ENCODE peak calls at places on chromosomes 4 and X, in six cellular contexts. One of them, this sample, is unnamed.

GRCh38 chr4:95637047-95637600 is 88.4 kb upstream of the UNC5C start:
- DNase-seq in left lung: no peak
- DNase-seq in AG04449: no peak
- DNase-seq in NT2/D1: no peak
- DNase-seq in fibroblast of mammary gland: peak; percentile 0
- DNase-seq in DND-41: no peak
- DNase-seq in this sample: no peak

GRCh38 chrX:44036336-44036735 is 63.1 kb upstream of the NDP start:
- DNase-seq in left lung: no peak
- DNase-seq in AG04449: peak; percentile 29
- DNase-seq in NT2/D1: no peak
- DNase-seq in fibroblast of mammary gland: peak; percentile 70
- DNase-seq in DND-41: no peak
- DNase-seq in this sample: peak; percentile 53

GRCh38 chr4:153064571-153064970 is 128.4 kb downstream of the FHDC1 start:
- DNase-seq in left lung: no peak
- DNase-seq in AG04449: no peak
- DNase-seq in NT2/D1: no peak
- DNase-seq in fibroblast of mammary gland: no peak
- DNase-seq in DND-41: no peak
- DNase-seq in this sample: no peak

GRCh38 chrX:373641-374471 is 12.9 kb downstream of the PPP2R3B start:
- DNase-seq in left lung: peak; percentile 74
- DNase-seq in AG04449: no peak
- DNase-seq in NT2/D1: no peak
- DNase-seq in fibroblast of mammary gland: no peak
- DNase-seq in DND-41: peak; percentile 61
- DNase-seq in this sample: no peak

GRCh38 chr4:55038176-55038890 is 87.1 kb downstream of the KDR start:
- DNase-seq in left lung: no peak
- DNase-seq in AG04449: no peak
- DNase-seq in NT2/D1: no peak
- DNase-seq in fibroblast of mammary gland: peak; percentile 54
- DNase-seq in DND-41: no peak
- DNase-seq in this sample: no peak

GRCh38 chrX:40434443-40434842 is 146.3 kb upstream of the ATP6AP2 start:
- DNase-seq in left lung: no peak
- DNase-seq in AG04449: no peak
- DNase-seq in NT2/D1: no peak
- DNase-seq in fibroblast of mammary gland: no peak
- DNase-seq in DND-41: no peak
- DNase-seq in this sample: no peak

GRCh38 chr4:173178144-173178543 is 9.5 kb downstream of the GALNT7 start:
- DNase-seq in left lung: no peak
- DNase-seq in AG04449: no peak
- DNase-seq in NT2/D1: no peak
- DNase-seq in fibroblast of mammary gland: no peak
- DNase-seq in DND-41: no peak
- DNase-seq in this sample: no peak

GRCh38 chrX:108558217-108558616 is 118.6 kb downstream of the COL4A5 start:
- DNase-seq in left lung: no peak
- DNase-seq in AG04449: no peak
- DNase-seq in NT2/D1: no peak
- DNase-seq in fibroblast of mammary gland: no peak
- DNase-seq in DND-41: no peak
- DNase-seq in this sample: no peak

GRCh38 chrX:9876205-9876604 is 90.0 kb downstream of the SHROOM2 start:
- DNase-seq in left lung: no peak
- DNase-seq in AG04449: no peak
- DNase-seq in NT2/D1: no peak
- DNase-seq in fibroblast of mammary gland: no peak
- DNase-seq in DND-41: no peak
- DNase-seq in this sample: no peak

GRCh38 chr4:7462509-7462971 is 27.8 kb upstream of the PSAPL1 start:
- DNase-seq in left lung: peak; percentile 47
- DNase-seq in AG04449: no peak
- DNase-seq in NT2/D1: peak; percentile 56
- DNase-seq in fibroblast of mammary gland: peak; percentile 3
- DNase-seq in DND-41: no peak
- DNase-seq in this sample: no peak

GRCh38 chrX:43108828-43109227 is 330.9 kb upstream of the PPP1R2C start:
- DNase-seq in left lung: no peak
- DNase-seq in AG04449: no peak
- DNase-seq in NT2/D1: no peak
- DNase-seq in fibroblast of mammary gland: no peak
- DNase-seq in DND-41: no peak
- DNase-seq in this sample: no peak

GRCh38 chrX:56785442-56785841 is 56.4 kb downstream of the NBDY start:
- DNase-seq in left lung: no peak
- DNase-seq in AG04449: no peak
- DNase-seq in NT2/D1: no peak
- DNase-seq in fibroblast of mammary gland: no peak
- DNase-seq in DND-41: no peak
- DNase-seq in this sample: no peak

GRCh38 chr4:155419266-155419665 is 42.5 kb upstream of the MAP9 start:
- DNase-seq in left lung: no peak
- DNase-seq in AG04449: no peak
- DNase-seq in NT2/D1: no peak
- DNase-seq in fibroblast of mammary gland: peak; percentile 45
- DNase-seq in DND-41: no peak
- DNase-seq in this sample: no peak

GRCh38 chr4:109432676-109433075 is 939 bp upstream of the SEC24B start:
- DNase-seq in left lung: no peak
- DNase-seq in AG04449: peak; percentile 77
- DNase-seq in NT2/D1: no peak
- DNase-seq in fibroblast of mammary gland: peak; percentile 74
- DNase-seq in DND-41: no peak
- DNase-seq in this sample: peak; percentile 47

GRCh38 chrX:49172280-49172780 is 632 bp downstream of the PLP2 start:
- DNase-seq in left lung: peak; percentile 92
- DNase-seq in AG04449: no peak
- DNase-seq in NT2/D1: no peak
- DNase-seq in fibroblast of mammary gland: peak; percentile 59
- DNase-seq in DND-41: peak; percentile 58
- DNase-seq in this sample: no peak

GRCh38 chr4:70844180-70844579 is 4.5 kb upstream of the GRSF1 start:
- DNase-seq in left lung: no peak
- DNase-seq in AG04449: no peak
- DNase-seq in NT2/D1: no peak
- DNase-seq in fibroblast of mammary gland: no peak
- DNase-seq in DND-41: no peak
- DNase-seq in this sample: no peak

GRCh38 chr4:39274503-39274902 is 91.7 kb downstream of the RFC1 start:
- DNase-seq in left lung: no peak
- DNase-seq in AG04449: no peak
- DNase-seq in NT2/D1: no peak
- DNase-seq in fibroblast of mammary gland: no peak
- DNase-seq in DND-41: no peak
- DNase-seq in this sample: no peak

GRCh38 chr4:15963568-15963967 is 593 bp upstream of the FGFBP2 start:
- DNase-seq in left lung: no peak
- DNase-seq in AG04449: no peak
- DNase-seq in NT2/D1: no peak
- DNase-seq in fibroblast of mammary gland: no peak
- DNase-seq in DND-41: no peak
- DNase-seq in this sample: no peak

GRCh38 chrX:81304545-81304944 is 102.6 kb downstream of the SH3BGRL start:
- DNase-seq in left lung: no peak
- DNase-seq in AG04449: no peak
- DNase-seq in NT2/D1: no peak
- DNase-seq in fibroblast of mammary gland: no peak
- DNase-seq in DND-41: no peak
- DNase-seq in this sample: no peak

GRCh38 chr4:3342182-3342854 is 49.5 kb downstream of the RGS12 start:
- DNase-seq in left lung: no peak
- DNase-seq in AG04449: peak; percentile 55
- DNase-seq in NT2/D1: no peak
- DNase-seq in fibroblast of mammary gland: peak; percentile 80
- DNase-seq in DND-41: no peak
- DNase-seq in this sample: peak; percentile 47

GRCh38 chrX:46788902-46789301 is 30.0 kb upstream of the SLC9A7 start:
- DNase-seq in left lung: no peak
- DNase-seq in AG04449: peak; percentile 58
- DNase-seq in NT2/D1: peak; percentile 67
- DNase-seq in fibroblast of mammary gland: peak; percentile 65
- DNase-seq in DND-41: no peak
- DNase-seq in this sample: no peak

GRCh38 chr4:40594261-40595178 is 35.1 kb downstream of the RBM47 start:
- DNase-seq in left lung: no peak
- DNase-seq in AG04449: peak; percentile 24
- DNase-seq in NT2/D1: no peak
- DNase-seq in fibroblast of mammary gland: peak; percentile 80
- DNase-seq in DND-41: no peak
- DNase-seq in this sample: no peak

GRCh38 chrX:149510386-149510785 is 5.3 kb upstream of the IDS start:
- DNase-seq in left lung: no peak
- DNase-seq in AG04449: no peak
- DNase-seq in NT2/D1: no peak
- DNase-seq in fibroblast of mammary gland: peak; percentile 30
- DNase-seq in DND-41: no peak
- DNase-seq in this sample: no peak

GRCh38 chrX:22383988-22384387 is 111.3 kb downstream of the CBLL2 start:
- DNase-seq in left lung: no peak
- DNase-seq in AG04449: no peak
- DNase-seq in NT2/D1: no peak
- DNase-seq in fibroblast of mammary gland: no peak
- DNase-seq in DND-41: no peak
- DNase-seq in this sample: no peak

GRCh38 chr4:98612318-98613250 is 45.8 kb downstream of the TSPAN5 start:
- DNase-seq in left lung: no peak
- DNase-seq in AG04449: no peak
- DNase-seq in NT2/D1: no peak
- DNase-seq in fibroblast of mammary gland: no peak
- DNase-seq in DND-41: peak; percentile 23
- DNase-seq in this sample: no peak

DNA sequence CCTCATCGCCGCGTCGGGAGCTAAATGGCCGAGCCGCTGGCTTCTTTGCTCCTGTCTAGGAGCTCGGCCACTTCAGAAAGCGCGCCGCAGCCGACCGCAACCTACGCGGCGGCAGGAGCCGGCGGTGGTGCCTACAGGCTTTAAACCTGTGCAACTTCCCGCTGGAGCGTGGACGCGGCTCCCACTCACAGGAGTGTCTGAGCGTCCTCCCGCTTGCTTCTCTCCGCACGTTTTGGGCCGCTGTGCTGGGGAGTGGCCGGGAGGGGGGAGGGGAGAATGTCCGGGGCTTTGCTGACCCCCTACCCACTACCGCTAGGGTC is 1.0 kb downstream of the NHSL2 start:
- DNase-seq in left lung: no peak
- DNase-seq in AG04449: no peak
- DNase-seq in NT2/D1: no peak
- DNase-seq in fibroblast of mammary gland: no peak
- DNase-seq in DND-41: no peak
- DNase-seq in this sample: no peak
- H3K4me3 ChIP-seq in left lung: peak overlapping the region; percentile 33
- H3K4me3 ChIP-seq in AG04449: peak overlapping the region; percentile 44
- H3K4me3 ChIP-seq in NT2/D1: peak overlapping the region; percentile 76
- H3K4me3 ChIP-seq in fibroblast of mammary gland: peak overlapping the region; percentile 42
- H3K4me3 ChIP-seq in DND-41: no peak overlapping the region
- H3K4me3 ChIP-seq in this sample: peak overlapping the region; percentile 56

GRCh38 chr4:83846193-83846830 is 310.4 kb downstream of the GPAT3 start:
- DNase-seq in left lung: no peak
- DNase-seq in AG04449: no peak
- DNase-seq in NT2/D1: no peak
- DNase-seq in fibroblast of mammary gland: no peak
- DNase-seq in DND-41: no peak
- DNase-seq in this sample: no peak

GRCh38 chr4:83852085-83852451 is 316.2 kb downstream of the GPAT3 start:
- DNase-seq in left lung: no peak
- DNase-seq in AG04449: peak; percentile 36
- DNase-seq in NT2/D1: no peak
- DNase-seq in fibroblast of mammary gland: peak; percentile 72
- DNase-seq in DND-41: no peak
- DNase-seq in this sample: peak; percentile 41

GRCh38 chr4:83855044-83855443 is 319.1 kb downstream of the GPAT3 start:
- DNase-seq in left lung: no peak
- DNase-seq in AG04449: peak; percentile 90
- DNase-seq in NT2/D1: no peak
- DNase-seq in fibroblast of mammary gland: peak; percentile 90
- DNase-seq in DND-41: no peak
- DNase-seq in this sample: peak; percentile 82

GRCh38 chr4:83850435-83850834 is 314.5 kb downstream of the GPAT3 start:
- DNase-seq in left lung: no peak
- DNase-seq in AG04449: no peak
- DNase-seq in NT2/D1: no peak
- DNase-seq in fibroblast of mammary gland: peak; percentile 20
- DNase-seq in DND-41: no peak
- DNase-seq in this sample: no peak

DNA sequence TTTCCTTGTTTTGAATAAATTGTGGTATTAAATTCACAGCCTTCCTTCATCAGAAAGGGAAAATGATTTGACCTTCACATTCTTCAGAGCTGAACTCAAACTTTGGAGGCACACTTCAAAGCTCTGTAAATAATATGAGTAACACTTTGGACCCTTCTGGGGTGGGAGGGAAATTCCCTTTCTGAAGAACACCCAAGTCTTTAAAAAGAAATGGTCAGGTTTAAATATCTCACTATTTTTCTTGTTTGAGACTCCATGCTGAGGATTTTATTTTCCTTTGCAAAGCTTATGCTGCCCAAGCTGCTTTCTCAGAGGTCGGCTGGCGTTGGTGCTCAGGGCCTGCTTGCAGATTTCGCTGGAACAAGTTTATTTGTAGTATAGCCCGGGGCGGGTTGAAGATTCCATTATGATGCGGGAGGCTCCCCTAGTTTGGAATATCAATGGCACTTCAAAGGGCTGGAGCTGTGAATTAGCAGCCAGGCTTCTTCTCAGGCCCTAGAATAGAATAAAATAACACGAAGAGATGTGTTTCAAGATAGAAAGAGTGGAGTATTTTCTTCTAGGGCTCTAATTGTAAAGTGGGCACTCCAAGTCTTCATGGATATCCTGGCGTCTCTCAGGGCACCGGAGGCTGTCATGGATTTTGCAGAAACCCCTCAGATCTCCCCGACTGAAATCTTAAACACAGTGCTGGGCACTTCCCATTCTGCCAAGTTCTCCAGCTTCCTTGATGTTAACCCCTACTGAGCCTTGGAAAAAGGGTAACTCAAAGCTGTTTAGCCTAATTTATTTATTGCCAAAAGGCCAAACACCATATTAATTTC is 315.6 kb downstream of the GPAT3 start:
- DNase-seq in left lung: peak; percentile 29
- DNase-seq in AG04449: no peak
- DNase-seq in NT2/D1: peak; percentile 85
- DNase-seq in fibroblast of mammary gland: peak; percentile 19
- DNase-seq in DND-41: no peak
- DNase-seq in this sample: no peak
- H3K4me3 ChIP-seq in left lung: no peak overlapping the region
- H3K4me3 ChIP-seq in AG04449: no peak overlapping the region
- H3K4me3 ChIP-seq in NT2/D1: no peak overlapping the region
- H3K4me3 ChIP-seq in fibroblast of mammary gland: no peak overlapping the region
- H3K4me3 ChIP-seq in DND-41: no peak overlapping the region
- H3K4me3 ChIP-seq in this sample: no peak overlapping the region

GRCh38 chrX:11064851-11065600 is 46.1 kb upstream of the HCCS start:
- DNase-seq in left lung: no peak
- DNase-seq in AG04449: peak; percentile 49
- DNase-seq in NT2/D1: no peak
- DNase-seq in fibroblast of mammary gland: peak; percentile 55
- DNase-seq in DND-41: no peak
- DNase-seq in this sample: peak; percentile 30
- H3K4me3 ChIP-seq in left lung: no peak overlapping the region
- H3K4me3 ChIP-seq in AG04449: no peak overlapping the region
- H3K4me3 ChIP-seq in NT2/D1: no peak overlapping the region
- H3K4me3 ChIP-seq in fibroblast of mammary gland: no peak overlapping the region
- H3K4me3 ChIP-seq in DND-41: no peak overlapping the region
- H3K4me3 ChIP-seq in this sample: no peak overlapping the region

GRCh38 chrX:143633530-143634372 is 2.1 kb downstream of the SLITRK4 start:
- DNase-seq in left lung: peak; percentile 50
- DNase-seq in AG04449: no peak
- DNase-seq in NT2/D1: no peak
- DNase-seq in fibroblast of mammary gland: no peak
- DNase-seq in DND-41: no peak
- DNase-seq in this sample: no peak
- H3K4me3 ChIP-seq in left lung: peak overlapping the region; percentile 42
- H3K4me3 ChIP-seq in AG04449: no peak overlapping the region
- H3K4me3 ChIP-seq in NT2/D1: peak overlapping the region; percentile 45
- H3K4me3 ChIP-seq in fibroblast of mammary gland: no peak overlapping the region
- H3K4me3 ChIP-seq in DND-41: no peak overlapping the region
- H3K4me3 ChIP-seq in this sample: peak overlapping the region; percentile 54

This sample was measured in skeletal muscle cell.